ENCODE peak calls at places on chromosomes 2 and 18, in nine cellular contexts. M is HCT116, C is HFF-Myc, J is mammary epithelial cell, O is SK-N-SH, A is pancreas, W is GM23338, I is fibroblast of villous mesenchyme, U is dorsolateral prefrontal cortex. X is an unnamed sample.

GRCh38 chr2:210428415-210429179 is 48.0 kb downstream of the LANCL1 start:
- DNase-seq in M (no peak), C (no peak), J (no peak), O (no peak), A (no peak), W (no peak), I (peak), U (no peak), X (peak)

GRCh38 chr2:1297376-1298159 is 115.7 kb upstream of the TPO start:
- DNase-seq in M (no peak), C (no peak), J (no peak), O (no peak), A (no peak), W (peak), I (no peak), U (no peak), X (no peak)

GRCh38 chr2:10327896-10328666 is 25.4 kb downstream of the HPCAL1 start:
- DNase-seq in M (no peak), C (no peak), J (no peak), O (no peak), A (no peak), W (no peak), I (no peak), U (no peak), X (no peak)

GRCh38 chr2:205060269-205060668 is 515.0 kb downstream of the PARD3B start:
- DNase-seq in M (no peak), C (peak), J (peak), O (no peak), A (no peak), W (no peak), I (peak), U (no peak), X (peak)

GRCh38 chr2:212021947-212022346 is 516.7 kb downstream of the ERBB4 start:
- DNase-seq in M (peak), C (no peak), J (peak), O (no peak), A (no peak), W (no peak), I (peak), U (no peak), X (peak)

GRCh38 chr2:235659767-235660322 is 166.0 kb downstream of the AGAP1 start:
- DNase-seq in M (no peak), C (no peak), J (peak), O (no peak), A (no peak), W (no peak), I (peak), U (peak), X (peak)

GRCh38 chr18:20971886-20972267 is 139.7 kb downstream of the ROCK1 start:
- DNase-seq in M (peak), C (peak), J (peak), O (peak), A (no peak), W (peak), I (peak), U (no peak), X (peak)

GRCh38 chr2:97660044-97660774 is 3.6 kb downstream of the ACTR1B start:
- DNase-seq in M (no peak), C (no peak), J (no peak), O (no peak), A (peak), W (no peak), I (no peak), U (no peak), X (no peak)

GRCh38 chr2:54561795-54562592 is 105.9 kb downstream of the SPTBN1 start:
- DNase-seq in M (no peak), C (no peak), J (no peak), O (no peak), A (no peak), W (no peak), I (no peak), U (no peak), X (no peak)

GRCh38 chr18:49321800-49322461 is 138.5 kb downstream of the DYM start:
- DNase-seq in M (no peak), C (no peak), J (peak), O (no peak), A (no peak), W (no peak), I (peak), U (no peak), X (peak)

GRCh38 chr2:65402339-65402738 is 30.1 kb downstream of the SPRED2 start:
- DNase-seq in M (no peak), C (no peak), J (no peak), O (peak), A (no peak), W (no peak), I (no peak), U (no peak), X (peak)

GRCh38 chr2:10016802-10017258 is 26.5 kb upstream of the KLF11 start:
- DNase-seq in M (no peak), C (no peak), J (no peak), O (no peak), A (no peak), W (no peak), I (no peak), U (no peak), X (no peak)

GRCh38 chr2:170772295-170772694 is 2.1 kb downstream of the ERICH2 start:
- DNase-seq in M (no peak), C (no peak), J (no peak), O (no peak), A (no peak), W (no peak), I (no peak), U (no peak), X (no peak)

GRCh38 chr18:25490316-25490715 is 138.3 kb upstream of the ZNF521 start:
- DNase-seq in M (no peak), C (no peak), J (no peak), O (no peak), A (no peak), W (no peak), I (no peak), U (no peak), X (no peak)

GRCh38 chr2:105176429-105176828 is 65.1 kb upstream of the GPR45 start:
- DNase-seq in M (no peak), C (no peak), J (no peak), O (no peak), A (no peak), W (no peak), I (no peak), U (no peak), X (no peak)

GRCh38 chr18:35933982-35934381 is 38.5 kb upstream of the RMP24 start:
- DNase-seq in M (peak), C (no peak), J (peak), O (no peak), A (no peak), W (no peak), I (no peak), U (no peak), X (no peak)

GRCh38 chr18:33711514-33711913 is 133.5 kb downstream of the ASXL3 start:
- DNase-seq in M (no peak), C (no peak), J (no peak), O (peak), A (no peak), W (no peak), I (no peak), U (peak), X (no peak)

GRCh38 chr2:143282684-143283083 is 153.5 kb downstream of the ARHGAP15 start:
- DNase-seq in M (no peak), C (no peak), J (no peak), O (no peak), A (no peak), W (peak), I (no peak), U (no peak), X (no peak)

GRCh38 chr18:9191658-9192256 is 55.2 kb downstream of the ANKRD12 start:
- DNase-seq in M (no peak), C (no peak), J (peak), O (no peak), A (no peak), W (no peak), I (no peak), U (no peak), X (no peak)

GRCh38 chr2:200730302-200730701 is 81.4 kb upstream of the BZW1 start:
- DNase-seq in M (no peak), C (no peak), J (no peak), O (no peak), A (no peak), W (no peak), I (no peak), U (no peak), X (no peak)

GRCh38 chr2:156309106-156309505 is 23.4 kb downstream of the NR4A2 start:
- DNase-seq in M (no peak), C (no peak), J (no peak), O (no peak), A (no peak), W (no peak), I (no peak), U (no peak), X (no peak)

GRCh38 chr2:159902722-159903121 is 104.7 kb upstream of the CD302 start:
- DNase-seq in M (no peak), C (no peak), J (no peak), O (no peak), A (no peak), W (no peak), I (no peak), U (no peak), X (no peak)

GRCh38 chr2:122856696-122857095 is 1101.2 kb downstream of the TSN start:
- DNase-seq in M (no peak), C (no peak), J (no peak), O (no peak), A (no peak), W (no peak), I (no peak), U (no peak), X (no peak)

GRCh38 chr18:25281522-25281921 is 70.4 kb downstream of the ZNF521 start:
- DNase-seq in M (no peak), C (no peak), J (no peak), O (no peak), A (no peak), W (no peak), I (no peak), U (no peak), X (no peak)

GRCh38 chr2:233414777-233415570 is 60.7 kb downstream of the DGKD start:
- DNase-seq in M (peak), C (no peak), J (peak), O (no peak), A (no peak), W (no peak), I (no peak), U (no peak), X (peak)

GRCh38 chr2:232611559-232612218 is 21.7 kb upstream of the EFHD1 start:
- DNase-seq in M (no peak), C (peak), J (peak), O (peak), A (peak), W (peak), I (peak), U (peak), X (peak)

GRCh38 chr2:69340101-69340775 is 46.8 kb downstream of the GFPT1 start:
- DNase-seq in M (no peak), C (no peak), J (no peak), O (no peak), A (no peak), W (no peak), I (peak), U (no peak), X (peak)

GRCh38 chr2:106956416-106956815 is 70.4 kb upstream of the ST6GAL2 start:
- DNase-seq in M (no peak), C (peak), J (no peak), O (peak), A (no peak), W (no peak), I (no peak), U (no peak), X (no peak)

GRCh38 chr2:74328573-74328972 is 14.6 kb downstream of the SLC4A5 start:
- DNase-seq in M (no peak), C (no peak), J (no peak), O (no peak), A (no peak), W (no peak), I (no peak), U (no peak), X (no peak)

GRCh38 chr2:195570329-195570728 is 86.7 kb upstream of the SLC39A10 start:
- DNase-seq in M (no peak), C (no peak), J (no peak), O (no peak), A (no peak), W (no peak), I (no peak), U (no peak), X (no peak)

GRCh38 chr2:238444242-238444641 is 17.5 kb downstream of the ASB1 start:
- DNase-seq in M (no peak), C (no peak), J (no peak), O (no peak), A (no peak), W (no peak), I (no peak), U (no peak), X (no peak)

GRCh38 chr2:242030858-242031257 is 161.3 kb downstream of the RTP5 start:
- DNase-seq in M (no peak), C (no peak), J (no peak), O (no peak), A (no peak), W (no peak), I (no peak), U (peak), X (no peak)

GRCh38 chr2:192591617-192592016 is 396.9 kb upstream of the TMEFF2 start:
- DNase-seq in M (no peak), C (no peak), J (no peak), O (no peak), A (no peak), W (no peak), I (no peak), U (no peak), X (no peak)

GRCh38 chr18:5667356-5667755 is 123.6 kb upstream of the EPB41L3 start:
- DNase-seq in M (no peak), C (no peak), J (no peak), O (no peak), A (no peak), W (no peak), I (no peak), U (no peak), X (no peak)

GRCh38 chr2:174729797-174730529 is 34.3 kb downstream of the CHRNA1 start:
- DNase-seq in M (no peak), C (no peak), J (no peak), O (peak), A (no peak), W (peak), I (peak), U (no peak), X (peak)

GRCh38 chr2:121062493-121062892 is 222.5 kb downstream of the TFCP2L1 start:
- DNase-seq in M (no peak), C (no peak), J (no peak), O (no peak), A (no peak), W (peak), I (no peak), U (no peak), X (no peak)

GRCh38 chr18:61892683-61893303 is at the start of gene RNF152:
- DNase-seq in M (no peak), C (no peak), J (peak), O (peak), A (peak), W (peak), I (peak), U (no peak), X (no peak)
- TF ChIP-seq CTCF in M (no peak), C (no peak), J (no peak), O (peak), A (no peak), W (peak), I (peak), U (peak), X (no peak)

GRCh38 chr2:23924589-23925359 is 2.1 kb downstream of the ATAD2B start:
- DNase-seq in M (no peak), C (no peak), J (no peak), O (no peak), A (no peak), W (no peak), I (no peak), U (no peak), X (no peak)
- H3K4me3 ChIP-seq in M (no peak), C (peak), J (peak), O (peak), A (peak), W (peak), I (peak), U (peak), X (peak)

GRCh38 chr2:173667415-173667814 is 297.8 kb downstream of the SP3 start:
- DNase-seq in M (peak), C (no peak), J (peak), O (no peak), A (no peak), W (no peak), I (peak), U (no peak), X (peak)
- TF ChIP-seq CTCF in M (peak), C (peak), J (peak), O (peak), A (no peak), W (peak), I (peak), U (no peak), X (peak)

GRCh38 chr2:201768918-201769317 is 11.8 kb downstream of the ALS2 start:
- DNase-seq in M (no peak), C (no peak), J (no peak), O (no peak), A (no peak), W (no peak), I (peak), U (no peak), X (no peak)
- H3K4me3 ChIP-seq in M (no peak), C (no peak), J (no peak), O (no peak), A (no peak), W (no peak), I (no peak), U (no peak), X (no peak)

DNA sequence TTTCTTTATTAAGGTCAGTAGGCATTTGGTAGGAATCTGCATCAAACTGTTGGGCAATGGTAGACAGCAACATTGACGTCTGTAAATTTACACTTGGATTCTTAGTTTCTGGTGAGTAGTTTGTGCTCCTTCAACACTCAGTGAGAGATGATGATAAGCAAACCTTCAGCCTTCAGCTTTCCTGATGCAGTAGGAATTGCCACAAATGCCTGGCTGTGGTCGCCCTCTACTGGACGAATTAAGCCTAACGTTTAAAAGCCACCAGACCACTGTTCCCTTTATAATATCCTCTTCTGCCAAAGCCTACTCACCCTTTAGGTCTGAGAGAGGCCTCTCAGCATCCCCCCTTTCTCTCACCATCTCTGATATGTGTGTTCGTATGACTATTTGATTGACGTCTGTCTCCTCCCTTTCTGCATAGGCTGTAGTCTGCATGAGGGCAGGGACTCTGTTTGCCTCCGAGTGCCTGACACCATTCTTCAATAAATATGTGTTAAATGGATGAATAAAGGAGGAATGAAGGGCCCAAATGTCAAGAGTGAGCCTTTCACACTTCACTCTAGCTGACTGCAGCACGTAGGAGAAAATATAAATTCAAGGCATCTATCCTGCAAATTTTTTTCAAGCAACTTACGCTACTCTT is 47.0 kb upstream of the PLEKHM3 start:
- DNase-seq in M (peak), C (peak), J (peak), O (peak), A (peak), W (peak), I (peak), U (peak), X (peak)
- TF ChIP-seq CTCF in M (peak), C (peak), J (peak), O (peak), A (peak), W (peak), I (peak), U (peak), X (peak)